ENCODE peak calls at places on chromosomes 16 and 17, in nine cellular contexts. Q is NT2/D1; O is H1; F is A673; Y is tibial nerve; M is testis; H is CD8-positive, alpha-beta T cell; V is IMR-90; U is mucosa of descending colon. I is an unnamed sample.

GRCh38 chr16:74667215-74667765 is 613 bp upstream of the RFWD3 start:
- DNase-seq in Q (no peak), O (no peak), F (peak; percentile 51), Y (no peak), M (peak; percentile 48), H (peak; percentile 32), V (peak; percentile 3), U (peak; percentile 48), I (peak; percentile 5)

GRCh38 chr16:4288148-4288921 is 15.5 kb upstream of the TFAP4 start:
- DNase-seq in Q (no peak), O (no peak), F (peak; percentile 79), Y (peak; percentile 66), M (peak; percentile 78), H (peak; percentile 82), V (peak; percentile 82), U (peak; percentile 84), I (no peak)

GRCh38 chr17:42608692-42609181 is 437 bp downstream of the RETREG3 start:
- DNase-seq in Q (no peak), O (no peak), F (no peak), Y (no peak), M (no peak), H (no peak), V (no peak), U (no peak), I (no peak)

GRCh38 chr17:61352408-61352770 is 47.3 kb upstream of the TBX2 start:
- DNase-seq in Q (no peak), O (no peak), F (no peak), Y (no peak), M (no peak), H (no peak), V (no peak), U (no peak), I (no peak)

GRCh38 chr16:11586856-11587642 is at the start of gene LITAF:
- DNase-seq in Q (peak; percentile 40), O (peak; percentile 9), F (peak; percentile 18), Y (peak; percentile 53), M (peak; percentile 33), H (peak; percentile 69), V (peak; percentile 42), U (peak; percentile 85), I (no peak)

GRCh38 chr17:17928422-17929386 is 43.5 kb downstream of the TOM1L2 start:
- DNase-seq in Q (no peak), O (no peak), F (no peak), Y (no peak), M (no peak), H (no peak), V (no peak), U (no peak), I (no peak)

GRCh38 chr17:65312718-65313382 is 175.7 kb downstream of the RGS9 start:
- DNase-seq in Q (no peak), O (no peak), F (no peak), Y (no peak), M (no peak), H (no peak), V (no peak), U (no peak), I (no peak)

GRCh38 chr16:11843206-11843605 is 8.1 kb downstream of the RSL1D1 start:
- DNase-seq in Q (no peak), O (no peak), F (no peak), Y (no peak), M (no peak), H (no peak), V (no peak), U (no peak), I (no peak)

GRCh38 chr16:24838554-24839266 is 7.1 kb upstream of the SLC5A11 start:
- DNase-seq in Q (no peak), O (no peak), F (peak; percentile 14), Y (peak; percentile 39), M (peak; percentile 80), H (no peak), V (peak; percentile 70), U (no peak), I (no peak)

GRCh38 chr17:82840431-82840831 is 609 bp upstream of the ZNF750 start:
- DNase-seq in Q (no peak), O (no peak), F (no peak), Y (no peak), M (no peak), H (no peak), V (no peak), U (no peak), I (no peak)

GRCh38 chr17:61174310-61174709 is 225.3 kb upstream of the TBX2 start:
- DNase-seq in Q (no peak), O (no peak), F (no peak), Y (no peak), M (no peak), H (no peak), V (no peak), U (no peak), I (no peak)

GRCh38 chr16:71771571-71771970 is 37.1 kb downstream of the AP1G1 start:
- DNase-seq in Q (no peak), O (no peak), F (no peak), Y (no peak), M (no peak), H (no peak), V (no peak), U (no peak), I (no peak)

GRCh38 chr16:57694556-57695377 is at the start of gene DRC7:
- DNase-seq in Q (peak; percentile 64), O (peak; percentile 19), F (peak; percentile 63), Y (no peak), M (peak; percentile 69), H (no peak), V (peak; percentile 13), U (peak; percentile 35), I (no peak)

GRCh38 chr16:87375426-87376135 is 8.0 kb downstream of the FBXO31 start:
- DNase-seq in Q (no peak), O (no peak), F (no peak), Y (no peak), M (no peak), H (no peak), V (peak; percentile 55), U (no peak), I (no peak)

GRCh38 chr16:12289175-12290063 is 312.9 kb downstream of the SNX29 start:
- DNase-seq in Q (no peak), O (no peak), F (no peak), Y (no peak), M (no peak), H (no peak), V (no peak), U (peak; percentile 72), I (no peak)

GRCh38 chr17:31593806-31594205 is 202.3 kb downstream of the RAB11FIP4 start:
- DNase-seq in Q (no peak), O (no peak), F (no peak), Y (no peak), M (no peak), H (no peak), V (peak; percentile 89), U (no peak), I (no peak)

DNA sequence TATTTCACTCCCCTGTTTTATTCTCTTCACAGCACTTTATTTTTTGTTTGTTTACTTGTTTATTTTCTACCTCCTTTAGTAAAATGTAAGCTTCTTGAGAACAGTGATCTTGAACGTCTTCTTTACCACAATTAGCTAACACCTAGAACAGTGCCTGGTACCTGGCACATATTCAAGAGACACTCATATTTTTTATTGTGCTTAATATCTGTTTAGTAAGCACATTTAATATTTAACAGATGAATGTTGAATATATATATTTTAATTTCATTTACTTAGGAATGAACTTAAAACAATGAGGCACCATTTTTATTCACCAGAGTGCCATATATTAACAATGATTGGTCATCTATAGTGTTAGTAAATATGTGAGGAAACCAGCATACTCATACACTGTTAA is 130.2 kb downstream of the STXBP4 start:
- DNase-seq in Q (no peak), O (no peak), F (no peak), Y (no peak), M (no peak), H (no peak), V (no peak), U (no peak), I (no peak)
- H3K4me1 ChIP-seq in Q (no peaks in the 10 kb centered on the region), O (no peaks in the 10 kb centered on the region), F (no peaks in the 10 kb centered on the region), Y (no peaks in the 10 kb centered on the region), M (no peaks in the 10 kb centered on the region), H (no peaks in the 10 kb centered on the region), V (no peaks in the 10 kb centered on the region), U (no peaks in the 10 kb centered on the region), I (no peaks in the 10 kb centered on the region)

GRCh38 chr16:3023669-3024478 is at the start of the genes HCFC1R1 and THOC6:
- DNase-seq in Q (peak; percentile 99), O (peak; percentile 97), F (peak; percentile 99), Y (peak; percentile 95), M (peak; percentile 99), H (peak; percentile 97), V (peak; percentile 98), U (peak; percentile 97), I (peak; percentile 96)

GRCh38 chr16:3022208-3022696 is 1.5 kb downstream of the HCFC1R1 start:
- DNase-seq in Q (no peak), O (no peak), F (peak; percentile 93), Y (peak; percentile 87), M (peak; percentile 93), H (peak; percentile 84), V (peak; percentile 95), U (peak; percentile 85), I (peak; percentile 84)

GRCh38 chr16:3023415-3023668 is 400 bp downstream of the HCFC1R1 start:
- DNase-seq in Q (no peak), O (no peak), F (peak; percentile 81), Y (no peak), M (no peak), H (peak; percentile 46), V (peak; percentile 66), U (no peak), I (peak; percentile 87)

GRCh38 chr16:3021449-3022207 is 1.5 kb downstream of the TNFRSF12A start:
- DNase-seq in Q (no peak), O (peak; percentile 81), F (peak; percentile 87), Y (peak; percentile 66), M (peak; percentile 81), H (peak; percentile 85), V (peak; percentile 94), U (peak; percentile 89), I (peak; percentile 68)

GRCh38 chr16:3022697-3023414 is 886 bp downstream of the HCFC1R1 start:
- DNase-seq in Q (no peak), O (no peak), F (peak; percentile 37), Y (no peak), M (no peak), H (peak; percentile 30), V (peak; percentile 20), U (no peak), I (no peak)
- H3K4me1 ChIP-seq in Q (peaks cover 12% of the 10 kb centered on the region), O (peaks cover 22% of the 10 kb centered on the region), F (peaks cover 29% of the 10 kb centered on the region), Y (peaks cover 26% of the 10 kb centered on the region), M (peaks cover 35% of the 10 kb centered on the region), H (peaks cover 66% of the 10 kb centered on the region), V (peaks cover 11% of the 10 kb centered on the region), U (peaks cover 52% of the 10 kb centered on the region), I (peaks cover 16% of the 10 kb centered on the region)

DNA sequence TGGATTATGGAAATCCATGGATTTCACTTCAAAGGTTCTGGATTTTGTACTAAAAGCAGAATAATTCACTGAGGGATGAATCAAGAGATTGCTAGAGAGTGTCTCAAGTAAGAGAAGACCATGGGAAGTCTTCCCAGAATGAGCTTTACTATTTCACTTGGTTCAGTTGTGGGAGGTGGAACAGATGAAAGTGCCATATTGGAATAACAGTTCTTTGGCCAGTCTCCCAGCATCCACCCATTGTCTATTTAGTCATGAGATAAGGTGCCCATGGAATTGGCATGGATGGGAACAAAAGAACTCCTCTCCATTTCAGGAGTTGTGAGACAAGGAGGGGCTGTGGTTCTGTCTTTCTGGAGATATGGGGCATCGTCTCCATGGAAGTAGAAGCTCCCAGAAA is 36.3 kb upstream of the CLEC3A start:
- DNase-seq in Q (no peak), O (no peak), F (no peak), Y (no peak), M (no peak), H (no peak), V (no peak), U (no peak), I (no peak)
- H3K4me1 ChIP-seq in Q (no peaks in the 10 kb centered on the region), O (peaks cover 4% of the 10 kb centered on the region), F (no peaks in the 10 kb centered on the region), Y (no peaks in the 10 kb centered on the region), M (no peaks in the 10 kb centered on the region), H (no peaks in the 10 kb centered on the region), V (no peaks in the 10 kb centered on the region), U (no peaks in the 10 kb centered on the region), I (no peaks in the 10 kb centered on the region)

GRCh38 chr17:49404371-49404770 is 10.3 kb downstream of the PHB1 start:
- DNase-seq in Q (no peak), O (no peak), F (no peak), Y (no peak), M (no peak), H (peak; percentile 50), V (no peak), U (no peak), I (no peak)
- H3K4me1 ChIP-seq in Q (peaks cover 2% of the 10 kb centered on the region), O (no peaks in the 10 kb centered on the region), F (no peaks in the 10 kb centered on the region), Y (peaks cover 6% of the 10 kb centered on the region), M (peaks cover 23% of the 10 kb centered on the region), H (peaks cover 31% of the 10 kb centered on the region), V (no peaks in the 10 kb centered on the region), U (peaks cover 16% of the 10 kb centered on the region), I (peaks cover 4% of the 10 kb centered on the region)

I was measured in Panc1.